ENCODE peak calls at places on chromosomes 7 and 10, in seven cellular contexts. L is suprapubic skin, Q is A549, H is Peyer's patch, U is HCT116, P is breast epithelium, T is vagina. M is an unnamed sample.

GRCh38 chr7:460374-461117 is 59.1 kb downstream of the PDGFA start:
- DNase-seq in H (no peak), Q (no peak), T (no peak), L (no peak), U (no peak), P (peak; percentile 65), M (no peak)

GRCh38 chr7:98317366-98318040 is 36.0 kb downstream of the BRI3 start:
- DNase-seq in P (no peak), T (no peak), Q (no peak), H (no peak), U (no peak), L (no peak), M (no peak)

GRCh38 chr7:10082896-10083295 is 890.8 kb upstream of the PHF14 start:
- DNase-seq in Q (no peak), T (no peak), P (no peak), U (no peak), H (no peak), L (no peak), M (no peak)

GRCh38 chr10:123517901-123518300 is 148.3 kb upstream of the GPR26 start:
- DNase-seq in T (peak; percentile 62), U (no peak), Q (no peak), H (no peak), L (peak; percentile 59), P (no peak), M (peak; percentile 13)

GRCh38 chr10:92722349-92722748 is 32.6 kb downstream of the HHEX start:
- DNase-seq in U (no peak), T (no peak), H (no peak), L (no peak), P (no peak), Q (no peak), M (no peak)

GRCh38 chr10:30591249-30591670 is 38.3 kb downstream of the LYZL2 start:
- DNase-seq in Q (peak; percentile 48), L (peak; percentile 6), P (no peak), T (no peak), U (peak; percentile 37), H (peak; percentile 66), M (no peak)

GRCh38 chr7:123024989-123025758 is 29.7 kb upstream of the TAS2R16 start:
- DNase-seq in L (no peak), H (no peak), U (no peak), T (no peak), Q (no peak), P (no peak), M (no peak)

GRCh38 chr10:6124666-6125065 is 35.8 kb downstream of the RBM17 start:
- DNase-seq in L (no peak), Q (no peak), T (no peak), P (peak; percentile 44), H (no peak), U (no peak), M (peak; percentile 67)

GRCh38 chr7:21620054-21620453 is 77.2 kb downstream of the DNAH11 start:
- DNase-seq in L (no peak), H (no peak), U (no peak), T (no peak), Q (no peak), P (no peak), M (no peak)

GRCh38 chr10:66176772-66177171 is 749.1 kb upstream of the LRRTM3 start:
- DNase-seq in P (no peak), H (no peak), L (no peak), T (no peak), Q (no peak), U (no peak), M (no peak)

GRCh38 chr10:6842722-6843121 is 262.6 kb upstream of the PRKCQ start:
- DNase-seq in T (no peak), P (no peak), H (no peak), Q (no peak), L (no peak), U (no peak), M (no peak)

GRCh38 chr10:91955114-91955513 is 31.5 kb downstream of the BTAF1 start:
- DNase-seq in U (no peak), L (no peak), H (no peak), Q (no peak), T (no peak), P (no peak), M (no peak)

GRCh38 chr10:122140477-122140902 is 130.6 kb upstream of the BTBD16 start:
- DNase-seq in T (no peak), H (no peak), L (no peak), Q (peak; percentile 41), P (no peak), U (no peak), M (no peak)

GRCh38 chr7:94654764-94655561 is 970 bp downstream of the SGCE start:
- DNase-seq in T (no peak), Q (no peak), P (no peak), H (no peak), U (no peak), L (no peak), M (no peak)

GRCh38 chr7:18877874-18878273 is 239.6 kb downstream of the TWIST1 start:
- DNase-seq in Q (no peak), P (no peak), U (no peak), T (no peak), L (no peak), H (no peak), M (no peak)

GRCh38 chr7:43873300-43873699 is 4.0 kb upstream of the MRPS24 start:
- DNase-seq in Q (no peak), L (no peak), P (no peak), T (no peak), U (peak; percentile 22), H (peak; percentile 87), M (peak; percentile 91)

GRCh38 chr7:127995157-127995865 is 35.9 kb downstream of the LRRC4 start:
- DNase-seq in U (no peak), Q (no peak), P (no peak), H (no peak), T (no peak), L (no peak), M (peak; percentile 43)

GRCh38 chr10:6423413-6424170 is 156.5 kb downstream of the PRKCQ start:
- DNase-seq in P (no peak), H (no peak), L (no peak), U (no peak), Q (no peak), T (no peak), M (no peak)

GRCh38 chr10:60384708-60385398 is 4.8 kb downstream of the ANK3 start:
- DNase-seq in H (no peak), L (no peak), T (no peak), U (peak; percentile 63), P (peak; percentile 41), Q (peak; percentile 37), M (peak; percentile 16)

GRCh38 chr7:132576723-132577089 is 436 bp upstream of the PLXNA4 start:
- DNase-seq in L (no peak), H (no peak), P (no peak), U (no peak), Q (no peak), T (no peak), M (no peak)

GRCh38 chr7:157974678-157975230 is 612.9 kb downstream of the PTPRN2 start:
- DNase-seq in U (no peak), L (no peak), Q (no peak), P (no peak), T (no peak), H (no peak), M (no peak)

GRCh38 chr10:58573144-58573543 is 60.5 kb downstream of the BICC1 start:
- DNase-seq in L (no peak), Q (no peak), H (no peak), U (no peak), P (no peak), T (no peak), M (no peak)

GRCh38 chr7:56091591-56091990 is 1.2 kb downstream of the PHKG1 start:
- DNase-seq in H (no peak), T (no peak), U (no peak), Q (no peak), L (no peak), P (peak; percentile 62), M (peak; percentile 84)

GRCh38 chr10:45373783-45374450 is at the start of gene ALOX5:
- DNase-seq in L (no peak), T (no peak), Q (peak; percentile 13), P (no peak), U (no peak), H (peak; percentile 86), M (no peak)
- TF ChIP-seq POLR2A in L (no peak), T (no peak), Q (no peak), P (no peak), U (no peak), H (no peak), M (no peak)

DNA sequence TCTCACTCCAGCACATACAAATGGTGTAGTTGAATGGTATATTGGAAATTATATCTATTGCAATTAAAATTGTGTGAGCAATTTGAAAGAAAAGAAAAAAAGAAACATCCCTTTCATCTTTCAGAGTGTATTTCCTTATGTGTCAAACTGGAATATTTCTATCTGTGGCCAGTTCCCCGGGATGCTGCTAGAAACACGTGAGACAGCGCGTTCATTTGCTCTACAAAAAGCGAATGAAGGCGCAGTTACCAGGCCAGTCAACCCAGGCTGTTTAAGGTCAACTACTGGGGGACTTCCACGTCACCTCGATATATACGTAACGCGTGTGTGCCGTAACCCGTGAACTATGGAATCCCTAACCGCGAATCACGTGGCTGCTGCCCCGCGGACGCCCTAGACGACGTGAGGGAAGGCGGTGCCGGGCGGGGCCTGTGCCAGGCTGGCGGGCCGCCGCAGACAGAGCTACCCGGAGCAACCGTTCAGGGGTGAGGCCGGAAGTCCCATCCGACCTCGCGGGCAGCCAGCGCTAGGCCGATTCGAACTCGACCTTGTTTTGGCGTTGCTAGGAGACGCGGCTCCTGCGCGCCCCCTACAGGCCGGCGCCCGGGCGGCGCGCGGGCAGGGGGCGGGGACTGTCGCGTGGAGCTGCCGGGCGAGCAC is 1.1 kb upstream of the ARL4A start:
- DNase-seq in H (peak; percentile 98), U (peak; percentile 87), T (peak; percentile 95), Q (peak; percentile 91), L (peak; percentile 96), P (peak; percentile 92), M (peak; percentile 91)
- TF ChIP-seq CTCF in H (peak; percentile 99), U (peak; percentile 73), T (peak; percentile 54), Q (peak; percentile 82), L (peak; percentile 94), P (peak; percentile 70), M (no peak)

GRCh38 chr7:134856692-134857091 is 77.3 kb downstream of the CALD1 start:
- DNase-seq in T (no peak), P (no peak), Q (no peak), U (no peak), H (no peak), L (no peak), M (no peak)
- H3K4me3 ChIP-seq in T (no peak overlapping the region), P (no peak overlapping the region), Q (no peak overlapping the region), U (no peak overlapping the region), H (no peak overlapping the region), L (no peak overlapping the region), M (no peak overlapping the region)

DNA sequence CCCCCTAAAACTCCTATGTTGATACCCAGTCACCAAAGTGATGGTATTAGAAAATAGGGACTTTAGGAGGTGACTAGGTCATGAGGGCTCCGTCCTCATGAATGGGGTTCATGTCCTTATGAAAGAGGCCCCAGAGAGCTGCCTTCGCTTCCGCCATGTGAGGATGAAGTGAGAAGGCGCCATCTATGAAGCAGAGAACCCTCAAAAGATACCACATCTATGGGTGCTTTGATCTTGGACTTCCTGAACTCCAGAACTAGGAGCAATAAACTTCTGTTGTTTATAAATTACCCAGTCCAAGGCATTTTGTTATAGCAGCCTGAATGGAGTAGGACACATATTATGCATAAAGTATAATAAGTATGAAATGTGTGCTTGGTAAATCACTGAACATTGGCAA is 8.1 kb upstream of the PDSS1 start:
- DNase-seq in U (no peak), P (no peak), H (no peak), Q (no peak), L (no peak), T (no peak), M (no peak)
- TF ChIP-seq POLR2A in U (no peak), P (no peak), H (no peak), Q (no peak), L (no peak), T (no peak), M (no peak)